ENCODE peak calls at places on chromosomes 2 and 18, in seven cellular contexts. One of them, this sample, is unnamed.

GRCh38 chr2:15647622-15648590 is 56.2 kb downstream of the DDX1 start:
- DNase-seq in EL: no peak
- DNase-seq in activated naive CD8-positive, alpha-beta T cell treated with anti-CD3 and anti-CD28 coated beads, Interleukin-2, amount 50 U/mL, for 24 hours: no peak
- DNase-seq in AG04450: no peak
- DNase-seq in stimulated activated CD4-positive, alpha-beta T cell treated with anti-CD3 and anti-CD28 coated beads, Interleukin-4, amount 100 ng/mL, for 48 hours: no peak
- DNase-seq in fibroblast of lung: no peak
- DNase-seq in psoas muscle: no peak
- DNase-seq in this sample: no peak

GRCh38 chr2:196718796-196719564 is 79.5 kb downstream of the CCDC150 start:
- DNase-seq in EL: peak; percentile 58
- DNase-seq in activated naive CD8-positive, alpha-beta T cell treated with anti-CD3 and anti-CD28 coated beads, Interleukin-2, amount 50 U/mL, for 24 hours: no peak
- DNase-seq in AG04450: peak; percentile 44
- DNase-seq in stimulated activated CD4-positive, alpha-beta T cell treated with anti-CD3 and anti-CD28 coated beads, Interleukin-4, amount 100 ng/mL, for 48 hours: no peak
- DNase-seq in fibroblast of lung: peak; percentile 77
- DNase-seq in psoas muscle: no peak
- DNase-seq in this sample: no peak

GRCh38 chr2:215190588-215190987 is 52.2 kb upstream of the ABCA12 start:
- DNase-seq in EL: no peak
- DNase-seq in activated naive CD8-positive, alpha-beta T cell treated with anti-CD3 and anti-CD28 coated beads, Interleukin-2, amount 50 U/mL, for 24 hours: no peak
- DNase-seq in AG04450: no peak
- DNase-seq in stimulated activated CD4-positive, alpha-beta T cell treated with anti-CD3 and anti-CD28 coated beads, Interleukin-4, amount 100 ng/mL, for 48 hours: no peak
- DNase-seq in fibroblast of lung: no peak
- DNase-seq in psoas muscle: no peak
- DNase-seq in this sample: no peak

GRCh38 chr2:26640781-26641564 is at the start of gene CIB4:
- DNase-seq in EL: no peak
- DNase-seq in activated naive CD8-positive, alpha-beta T cell treated with anti-CD3 and anti-CD28 coated beads, Interleukin-2, amount 50 U/mL, for 24 hours: no peak
- DNase-seq in AG04450: no peak
- DNase-seq in stimulated activated CD4-positive, alpha-beta T cell treated with anti-CD3 and anti-CD28 coated beads, Interleukin-4, amount 100 ng/mL, for 48 hours: no peak
- DNase-seq in fibroblast of lung: no peak
- DNase-seq in psoas muscle: no peak
- DNase-seq in this sample: no peak

GRCh38 chr18:79588131-79588635 is 91.4 kb upstream of the CTDP1 start:
- DNase-seq in EL: no peak
- DNase-seq in activated naive CD8-positive, alpha-beta T cell treated with anti-CD3 and anti-CD28 coated beads, Interleukin-2, amount 50 U/mL, for 24 hours: no peak
- DNase-seq in AG04450: no peak
- DNase-seq in stimulated activated CD4-positive, alpha-beta T cell treated with anti-CD3 and anti-CD28 coated beads, Interleukin-4, amount 100 ng/mL, for 48 hours: no peak
- DNase-seq in fibroblast of lung: no peak
- DNase-seq in psoas muscle: peak; percentile 58
- DNase-seq in this sample: no peak

GRCh38 chr2:65636024-65636423 is 203.6 kb upstream of the SPRED2 start:
- DNase-seq in EL: no peak
- DNase-seq in activated naive CD8-positive, alpha-beta T cell treated with anti-CD3 and anti-CD28 coated beads, Interleukin-2, amount 50 U/mL, for 24 hours: no peak
- DNase-seq in AG04450: no peak
- DNase-seq in stimulated activated CD4-positive, alpha-beta T cell treated with anti-CD3 and anti-CD28 coated beads, Interleukin-4, amount 100 ng/mL, for 48 hours: no peak
- DNase-seq in fibroblast of lung: no peak
- DNase-seq in psoas muscle: no peak
- DNase-seq in this sample: no peak

GRCh38 chr18:79608535-79608934 is 71.1 kb upstream of the CTDP1 start:
- DNase-seq in EL: no peak
- DNase-seq in activated naive CD8-positive, alpha-beta T cell treated with anti-CD3 and anti-CD28 coated beads, Interleukin-2, amount 50 U/mL, for 24 hours: no peak
- DNase-seq in AG04450: no peak
- DNase-seq in stimulated activated CD4-positive, alpha-beta T cell treated with anti-CD3 and anti-CD28 coated beads, Interleukin-4, amount 100 ng/mL, for 48 hours: no peak
- DNase-seq in fibroblast of lung: no peak
- DNase-seq in psoas muscle: peak; percentile 47
- DNase-seq in this sample: no peak

GRCh38 chr2:184053326-184053725 is 545.0 kb upstream of the ZNF804A start:
- DNase-seq in EL: no peak
- DNase-seq in activated naive CD8-positive, alpha-beta T cell treated with anti-CD3 and anti-CD28 coated beads, Interleukin-2, amount 50 U/mL, for 24 hours: no peak
- DNase-seq in AG04450: no peak
- DNase-seq in stimulated activated CD4-positive, alpha-beta T cell treated with anti-CD3 and anti-CD28 coated beads, Interleukin-4, amount 100 ng/mL, for 48 hours: no peak
- DNase-seq in fibroblast of lung: peak; percentile 3
- DNase-seq in psoas muscle: no peak
- DNase-seq in this sample: no peak

GRCh38 chr18:49843778-49844625 is 30.7 kb upstream of the ACAA2 start:
- DNase-seq in EL: no peak
- DNase-seq in activated naive CD8-positive, alpha-beta T cell treated with anti-CD3 and anti-CD28 coated beads, Interleukin-2, amount 50 U/mL, for 24 hours: no peak
- DNase-seq in AG04450: no peak
- DNase-seq in stimulated activated CD4-positive, alpha-beta T cell treated with anti-CD3 and anti-CD28 coated beads, Interleukin-4, amount 100 ng/mL, for 48 hours: no peak
- DNase-seq in fibroblast of lung: no peak
- DNase-seq in psoas muscle: no peak
- DNase-seq in this sample: no peak

This sample was measured in CMK.